ENCODE peak calls at places on chromosomes 11 and 22, in five cellular contexts. V is fibroblast of lung, O is astrocyte of the spinal cord, R is lower leg skin, W is fibroblast of mammary gland. A is an unnamed sample.

GRCh38 chr11:131495417-131495816 is 125.0 kb downstream of the NTM start:
- DNase-seq in V (no peak), O (no peak), R (no peak), W (no peak), A (no peak)

GRCh38 chr11:62546244-62546936 is at the start of gene AHNAK:
- DNase-seq in V (peak), O (peak), R (peak), W (no peak), A (peak)

GRCh38 chr11:98365941-98366340 is 654.8 kb upstream of the CNTN5 start:
- DNase-seq in V (no peak), O (no peak), R (no peak), W (no peak), A (no peak)

GRCh38 chr22:31556627-31557203 is 60.4 kb downstream of the SFI1 start:
- DNase-seq in V (peak), O (peak), R (no peak), W (peak), A (peak)

GRCh38 chr11:34274712-34275398 is 83.0 kb downstream of the ABTB2 start:
- DNase-seq in V (peak), O (peak), R (peak), W (peak), A (peak)

GRCh38 chr11:33543823-33544222 is 156.8 kb downstream of the C11orf91 start:
- DNase-seq in V (no peak), O (no peak), R (no peak), W (peak), A (peak)

GRCh38 chr11:95764267-95764898 is 25.2 kb downstream of the FAM76B start:
- DNase-seq in V (peak), O (peak), R (no peak), W (peak), A (peak)

GRCh38 chr11:102788334-102789035 is 8.1 kb upstream of the MMP10 start:
- DNase-seq in V (no peak), O (no peak), R (no peak), W (no peak), A (no peak)

GRCh38 chr11:43954241-43954640 is 11.8 kb downstream of the C11orf96 start:
- DNase-seq in V (no peak), O (no peak), R (peak), W (no peak), A (no peak)

GRCh38 chr11:67662806-67663514 is 11.5 kb downstream of the ALDH3B2 start:
- DNase-seq in V (no peak), O (no peak), R (peak), W (no peak), A (no peak)

GRCh38 chr11:134755535-134755934 is 343.5 kb upstream of the B3GAT1 start:
- DNase-seq in V (no peak), O (no peak), R (no peak), W (no peak), A (no peak)

GRCh38 chr11:64356498-64357411 is 2.2 kb upstream of the RPS6KA4 start:
- DNase-seq in V (peak), O (peak), R (no peak), W (peak), A (peak)

GRCh38 chr11:70481625-70482528 is 83.5 kb downstream of the CTTN start:
- DNase-seq in V (peak), O (peak), R (no peak), W (peak), A (peak)

GRCh38 chr11:45412521-45412920 is 126.4 kb upstream of the SYT13 start:
- DNase-seq in V (no peak), O (no peak), R (no peak), W (no peak), A (no peak)

GRCh38 chr11:6057452-6057851 is 26.9 kb upstream of the OR56A1 start:
- DNase-seq in V (no peak), O (no peak), R (no peak), W (no peak), A (no peak)

GRCh38 chr11:76781861-76782500 is 1.2 kb upstream of the TSKU start:
- DNase-seq in V (no peak), O (no peak), R (peak), W (no peak), A (no peak)
- H3K4me3 ChIP-seq in V (peak), O (peak), R (no peak), W (peak), A (peak)

DNA sequence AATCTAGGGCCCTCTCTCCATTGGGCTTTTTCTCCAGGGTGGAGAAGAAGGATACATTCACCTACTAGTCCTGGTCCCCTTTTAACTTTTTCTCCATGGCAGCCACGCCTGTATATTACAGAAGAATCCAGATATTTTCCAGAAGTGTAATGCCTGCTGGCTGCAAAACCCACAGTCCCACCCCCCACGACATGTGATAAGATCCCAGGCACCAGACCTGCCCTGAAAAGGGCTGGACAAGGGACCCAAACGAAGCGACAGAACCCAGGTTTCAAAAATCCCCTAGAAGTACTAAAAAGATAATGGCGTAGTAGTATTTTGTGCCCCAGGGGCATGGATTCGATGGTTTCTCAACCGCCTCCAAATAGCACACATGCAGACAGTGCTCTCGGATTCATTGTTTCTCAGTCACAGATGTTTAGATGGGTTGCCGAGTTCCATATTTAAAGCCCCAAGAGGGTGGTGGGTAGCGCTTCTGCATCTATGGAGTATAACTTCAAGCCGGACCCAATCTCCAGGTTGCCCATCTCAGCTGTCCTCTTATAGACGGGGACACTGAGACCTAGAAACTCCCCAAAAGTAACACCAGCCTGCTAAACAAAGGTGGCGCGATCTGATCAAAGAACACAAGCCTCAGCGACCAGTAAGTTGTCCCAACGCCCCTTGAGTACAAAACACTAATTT is 2.6 kb downstream of the WT1 start:
- DNase-seq in V (no peak), O (no peak), R (no peak), W (no peak), A (no peak)
- H3K4me3 ChIP-seq in V (no peak), O (no peak), R (peak), W (no peak), A (no peak)

GRCh38 chr11:65486570-65487466 is 12.0 kb upstream of the MALAT1 start:
- DNase-seq in V (no peak), O (no peak), R (peak), W (no peak), A (no peak)
- H3K4me3 ChIP-seq in V (no peak), O (no peak), R (no peak), W (no peak), A (no peak)

GRCh38 chr11:16081756-16082531 is 274.4 kb downstream of the SOX6 start:
- DNase-seq in V (peak), O (no peak), R (no peak), W (no peak), A (no peak)

GRCh38 chr11:16086229-16086628 is 270.1 kb downstream of the SOX6 start:
- DNase-seq in V (no peak), O (no peak), R (no peak), W (no peak), A (no peak)

GRCh38 chr11:16087886-16088285 is 268.5 kb downstream of the SOX6 start:
- DNase-seq in V (no peak), O (no peak), R (no peak), W (no peak), A (no peak)

GRCh38 chr11:16080688-16081388 is 275.5 kb downstream of the SOX6 start:
- DNase-seq in V (no peak), O (no peak), R (no peak), W (no peak), A (no peak)

DNA sequence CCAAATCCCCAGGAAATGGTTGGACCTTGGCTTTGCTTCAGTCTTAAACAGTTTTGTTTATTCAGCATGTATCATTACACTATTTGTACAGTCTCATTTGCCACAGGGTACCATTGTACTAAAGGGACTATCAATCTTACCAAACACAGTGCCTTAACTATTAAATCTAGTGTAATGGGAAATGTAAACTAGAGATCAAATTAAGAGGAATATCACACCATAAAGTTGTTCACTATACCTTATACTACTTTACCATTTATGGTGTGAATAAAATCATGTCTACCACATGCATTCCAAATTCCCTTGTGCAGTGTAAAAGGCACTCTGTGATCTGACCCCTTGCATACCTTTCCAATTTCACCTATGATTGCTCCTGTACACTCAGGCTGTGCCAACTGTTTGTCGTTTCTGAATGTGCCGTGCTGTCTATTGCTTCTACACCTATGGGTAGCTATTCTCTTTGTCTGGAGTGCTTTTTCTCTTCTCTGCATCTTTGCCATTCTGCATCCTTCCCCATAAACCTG is 273.8 kb downstream of the SOX6 start:
- DNase-seq in V (no peak), O (no peak), R (no peak), W (no peak), A (no peak)
- H3K4me3 ChIP-seq in V (no peak), O (no peak), R (no peak), W (no peak), A (no peak)

A was measured in PC-3.